ENCODE peak calls at places on chromosomes 13 and 19, in eight cellular contexts. One of them, this sample, is unnamed.

GRCh38 chr13:34347784-34348573 is 530.0 kb downstream of the RFC3 start:
- DNase-seq in GM12878: no peak
- DNase-seq in psoas muscle: no peak
- DNase-seq in neural progenitor cell: no peak
- DNase-seq in WERI-Rb-1: no peak
- DNase-seq in heart right ventricle: no peak
- DNase-seq in transverse colon: peak; percentile 21
- DNase-seq in fibroblast of lung: no peak
- DNase-seq in this sample: peak; percentile 83

GRCh38 chr19:8640402-8641004 is 10.1 kb downstream of the NFILZ start:
- DNase-seq in GM12878: no peak
- DNase-seq in psoas muscle: peak; percentile 68
- DNase-seq in neural progenitor cell: no peak
- DNase-seq in WERI-Rb-1: no peak
- DNase-seq in heart right ventricle: no peak
- DNase-seq in transverse colon: peak; percentile 36
- DNase-seq in fibroblast of lung: no peak
- DNase-seq in this sample: no peak

GRCh38 chr13:111079375-111079774 is 35.7 kb upstream of the ARHGEF7 start:
- DNase-seq in GM12878: no peak
- DNase-seq in psoas muscle: no peak
- DNase-seq in neural progenitor cell: no peak
- DNase-seq in WERI-Rb-1: no peak
- DNase-seq in heart right ventricle: no peak
- DNase-seq in transverse colon: no peak
- DNase-seq in fibroblast of lung: no peak
- DNase-seq in this sample: no peak

GRCh38 chr13:33260168-33261098 is 25.1 kb downstream of the STARD13 start:
- DNase-seq in GM12878: no peak
- DNase-seq in psoas muscle: no peak
- DNase-seq in neural progenitor cell: no peak
- DNase-seq in WERI-Rb-1: no peak
- DNase-seq in heart right ventricle: no peak
- DNase-seq in transverse colon: no peak
- DNase-seq in fibroblast of lung: peak; percentile 76
- DNase-seq in this sample: no peak

GRCh38 chr13:96052655-96053002 is 572 bp downstream of the UGGT2 start:
- DNase-seq in GM12878: peak; percentile 28
- DNase-seq in psoas muscle: no peak
- DNase-seq in neural progenitor cell: no peak
- DNase-seq in WERI-Rb-1: no peak
- DNase-seq in heart right ventricle: no peak
- DNase-seq in transverse colon: no peak
- DNase-seq in fibroblast of lung: peak; percentile 75
- DNase-seq in this sample: peak; percentile 83

GRCh38 chr13:43878897-43879322 is 630 bp downstream of the CCDC122 start:
- DNase-seq in GM12878: peak; percentile 13
- DNase-seq in psoas muscle: peak; percentile 88
- DNase-seq in neural progenitor cell: peak; percentile 71
- DNase-seq in WERI-Rb-1: peak; percentile 24
- DNase-seq in heart right ventricle: peak; percentile 70
- DNase-seq in transverse colon: peak; percentile 77
- DNase-seq in fibroblast of lung: peak; percentile 72
- DNase-seq in this sample: peak; percentile 46

GRCh38 chr19:18503337-18503970 is 18.4 kb downstream of the ELL start:
- DNase-seq in GM12878: no peak
- DNase-seq in psoas muscle: peak; percentile 75
- DNase-seq in neural progenitor cell: no peak
- DNase-seq in WERI-Rb-1: no peak
- DNase-seq in heart right ventricle: no peak
- DNase-seq in transverse colon: no peak
- DNase-seq in fibroblast of lung: no peak
- DNase-seq in this sample: no peak

GRCh38 chr13:33676700-33677048 is 141.3 kb upstream of the RFC3 start:
- DNase-seq in GM12878: no peak
- DNase-seq in psoas muscle: peak; percentile 53
- DNase-seq in neural progenitor cell: no peak
- DNase-seq in WERI-Rb-1: peak; percentile 44
- DNase-seq in heart right ventricle: peak; percentile 64
- DNase-seq in transverse colon: peak; percentile 58
- DNase-seq in fibroblast of lung: peak; percentile 45
- DNase-seq in this sample: peak; percentile 66

GRCh38 chr13:81610613-81611012 is 1269.7 kb upstream of the SPRY2 start:
- DNase-seq in GM12878: no peak
- DNase-seq in psoas muscle: no peak
- DNase-seq in neural progenitor cell: no peak
- DNase-seq in WERI-Rb-1: no peak
- DNase-seq in heart right ventricle: no peak
- DNase-seq in transverse colon: no peak
- DNase-seq in fibroblast of lung: no peak
- DNase-seq in this sample: no peak

GRCh38 chr19:1747285-1748114 is 5.8 kb upstream of the ONECUT3 start:
- DNase-seq in GM12878: no peak
- DNase-seq in psoas muscle: no peak
- DNase-seq in neural progenitor cell: peak; percentile 53
- DNase-seq in WERI-Rb-1: no peak
- DNase-seq in heart right ventricle: no peak
- DNase-seq in transverse colon: no peak
- DNase-seq in fibroblast of lung: peak; percentile 55
- DNase-seq in this sample: peak; percentile 96

GRCh38 chr13:49610176-49610575 is 18.1 kb upstream of the ARL11 start:
- DNase-seq in GM12878: no peak
- DNase-seq in psoas muscle: no peak
- DNase-seq in neural progenitor cell: no peak
- DNase-seq in WERI-Rb-1: peak; percentile 63
- DNase-seq in heart right ventricle: no peak
- DNase-seq in transverse colon: no peak
- DNase-seq in fibroblast of lung: no peak
- DNase-seq in this sample: no peak

GRCh38 chr19:3981736-3982681 is 3.3 kb downstream of the EEF2 start:
- DNase-seq in GM12878: no peak
- DNase-seq in psoas muscle: no peak
- DNase-seq in neural progenitor cell: no peak
- DNase-seq in WERI-Rb-1: no peak
- DNase-seq in heart right ventricle: no peak
- DNase-seq in transverse colon: no peak
- DNase-seq in fibroblast of lung: no peak
- DNase-seq in this sample: no peak

GRCh38 chr19:35518313-35518712 is 4.9 kb upstream of the DMKN start:
- DNase-seq in GM12878: no peak
- DNase-seq in psoas muscle: no peak
- DNase-seq in neural progenitor cell: no peak
- DNase-seq in WERI-Rb-1: no peak
- DNase-seq in heart right ventricle: no peak
- DNase-seq in transverse colon: no peak
- DNase-seq in fibroblast of lung: peak; percentile 92
- DNase-seq in this sample: peak; percentile 93

GRCh38 chr13:102033719-102034446 is 368.0 kb downstream of the FGF14 start:
- DNase-seq in GM12878: no peak
- DNase-seq in psoas muscle: no peak
- DNase-seq in neural progenitor cell: peak; percentile 56
- DNase-seq in WERI-Rb-1: no peak
- DNase-seq in heart right ventricle: no peak
- DNase-seq in transverse colon: no peak
- DNase-seq in fibroblast of lung: no peak
- DNase-seq in this sample: no peak

GRCh38 chr19:325937-326565 is 18.5 kb downstream of the MIER2 start:
- DNase-seq in GM12878: no peak
- DNase-seq in psoas muscle: no peak
- DNase-seq in neural progenitor cell: no peak
- DNase-seq in WERI-Rb-1: no peak
- DNase-seq in heart right ventricle: no peak
- DNase-seq in transverse colon: no peak
- DNase-seq in fibroblast of lung: no peak
- DNase-seq in this sample: no peak

GRCh38 chr13:74197686-74198085 is 63.5 kb upstream of the KLF12 start:
- DNase-seq in GM12878: no peak
- DNase-seq in psoas muscle: no peak
- DNase-seq in neural progenitor cell: no peak
- DNase-seq in WERI-Rb-1: no peak
- DNase-seq in heart right ventricle: no peak
- DNase-seq in transverse colon: no peak
- DNase-seq in fibroblast of lung: no peak
- DNase-seq in this sample: no peak

GRCh38 chr19:7376151-7376852 is 27.6 kb downstream of the ARHGEF18 start:
- DNase-seq in GM12878: no peak
- DNase-seq in psoas muscle: no peak
- DNase-seq in neural progenitor cell: peak; percentile 44
- DNase-seq in WERI-Rb-1: no peak
- DNase-seq in heart right ventricle: no peak
- DNase-seq in transverse colon: no peak
- DNase-seq in fibroblast of lung: no peak
- DNase-seq in this sample: peak; percentile 30

GRCh38 chr13:50131998-50132936 is 117.0 kb downstream of the KCNRG start:
- DNase-seq in GM12878: no peak
- DNase-seq in psoas muscle: no peak
- DNase-seq in neural progenitor cell: peak; percentile 75
- DNase-seq in WERI-Rb-1: no peak
- DNase-seq in heart right ventricle: no peak
- DNase-seq in transverse colon: no peak
- DNase-seq in fibroblast of lung: peak; percentile 28
- DNase-seq in this sample: no peak

GRCh38 chr13:33606692-33607091 is 211.3 kb upstream of the RFC3 start:
- DNase-seq in GM12878: no peak
- DNase-seq in psoas muscle: no peak
- DNase-seq in neural progenitor cell: peak; percentile 79
- DNase-seq in WERI-Rb-1: peak; percentile 40
- DNase-seq in heart right ventricle: no peak
- DNase-seq in transverse colon: no peak
- DNase-seq in fibroblast of lung: peak; percentile 20
- DNase-seq in this sample: no peak

GRCh38 chr19:49985926-49986325 is 25.0 kb upstream of the SIGLEC11 start:
- DNase-seq in GM12878: no peak
- DNase-seq in psoas muscle: no peak
- DNase-seq in neural progenitor cell: no peak
- DNase-seq in WERI-Rb-1: no peak
- DNase-seq in heart right ventricle: no peak
- DNase-seq in transverse colon: no peak
- DNase-seq in fibroblast of lung: no peak
- DNase-seq in this sample: no peak

GRCh38 chr19:29524201-29524911 is 1.4 kb upstream of the VSTM2B start:
- DNase-seq in GM12878: no peak
- DNase-seq in psoas muscle: peak; percentile 39
- DNase-seq in neural progenitor cell: peak; percentile 74
- DNase-seq in WERI-Rb-1: no peak
- DNase-seq in heart right ventricle: no peak
- DNase-seq in transverse colon: no peak
- DNase-seq in fibroblast of lung: no peak
- DNase-seq in this sample: no peak

GRCh38 chr19:5624154-5624663 is 1.3 kb downstream of the SAFB start:
- DNase-seq in GM12878: no peak
- DNase-seq in psoas muscle: peak; percentile 71
- DNase-seq in neural progenitor cell: peak; percentile 39
- DNase-seq in WERI-Rb-1: no peak
- DNase-seq in heart right ventricle: peak; percentile 22
- DNase-seq in transverse colon: peak; percentile 44
- DNase-seq in fibroblast of lung: peak; percentile 59
- DNase-seq in this sample: peak; percentile 20

GRCh38 chr19:661427-662196 is 1.4 kb downstream of the RNF126 start:
- DNase-seq in GM12878: no peak
- DNase-seq in psoas muscle: no peak
- DNase-seq in neural progenitor cell: no peak
- DNase-seq in WERI-Rb-1: no peak
- DNase-seq in heart right ventricle: no peak
- DNase-seq in transverse colon: peak; percentile 71
- DNase-seq in fibroblast of lung: no peak
- DNase-seq in this sample: no peak

GRCh38 chr19:2775556-2776430 is 7.3 kb downstream of the SGTA start:
- DNase-seq in GM12878: no peak
- DNase-seq in psoas muscle: peak; percentile 70
- DNase-seq in neural progenitor cell: no peak
- DNase-seq in WERI-Rb-1: no peak
- DNase-seq in heart right ventricle: peak; percentile 85
- DNase-seq in transverse colon: peak; percentile 71
- DNase-seq in fibroblast of lung: peak; percentile 36
- DNase-seq in this sample: no peak
- H3K4me3 ChIP-seq in GM12878: no peak overlapping the region
- H3K4me3 ChIP-seq in psoas muscle: peak overlapping the region; percentile 43
- H3K4me3 ChIP-seq in neural progenitor cell: no peak overlapping the region
- H3K4me3 ChIP-seq in WERI-Rb-1: no peak overlapping the region
- H3K4me3 ChIP-seq in heart right ventricle: peak overlapping the region; percentile 42
- H3K4me3 ChIP-seq in transverse colon: no peak overlapping the region
- H3K4me3 ChIP-seq in fibroblast of lung: no peak overlapping the region
- H3K4me3 ChIP-seq in this sample: no peak overlapping the region

GRCh38 chr19:15280915-15281683 is 48.9 kb upstream of the EPHX3 start:
- DNase-seq in GM12878: no peak
- DNase-seq in psoas muscle: peak; percentile 95
- DNase-seq in neural progenitor cell: peak; percentile 96
- DNase-seq in WERI-Rb-1: peak; percentile 96
- DNase-seq in heart right ventricle: peak; percentile 83
- DNase-seq in transverse colon: peak; percentile 69
- DNase-seq in fibroblast of lung: peak; percentile 91
- DNase-seq in this sample: peak; percentile 67
- TF ChIP-seq CTCF in GM12878: no peak
- TF ChIP-seq CTCF in psoas muscle: no peak
- TF ChIP-seq CTCF in neural progenitor cell: peak; percentile 43
- TF ChIP-seq CTCF in WERI-Rb-1: peak; percentile 68
- TF ChIP-seq CTCF in heart right ventricle: peak; percentile 39
- TF ChIP-seq CTCF in transverse colon: no peak
- TF ChIP-seq CTCF in fibroblast of lung: peak; percentile 21
- TF ChIP-seq CTCF in this sample: peak; percentile 53

GRCh38 chr19:17158584-17158983 is 56.6 kb upstream of the USE1 start:
- DNase-seq in GM12878: no peak
- DNase-seq in psoas muscle: no peak
- DNase-seq in neural progenitor cell: no peak
- DNase-seq in WERI-Rb-1: no peak
- DNase-seq in heart right ventricle: no peak
- DNase-seq in transverse colon: no peak
- DNase-seq in fibroblast of lung: no peak
- DNase-seq in this sample: no peak

GRCh38 chr19:17156296-17156946 is 58.7 kb upstream of the USE1 start:
- DNase-seq in GM12878: no peak
- DNase-seq in psoas muscle: no peak
- DNase-seq in neural progenitor cell: no peak
- DNase-seq in WERI-Rb-1: no peak
- DNase-seq in heart right ventricle: no peak
- DNase-seq in transverse colon: no peak
- DNase-seq in fibroblast of lung: no peak
- DNase-seq in this sample: no peak

GRCh38 chr19:17156947-17157302 is 58.2 kb upstream of the USE1 start:
- DNase-seq in GM12878: no peak
- DNase-seq in psoas muscle: no peak
- DNase-seq in neural progenitor cell: no peak
- DNase-seq in WERI-Rb-1: no peak
- DNase-seq in heart right ventricle: no peak
- DNase-seq in transverse colon: no peak
- DNase-seq in fibroblast of lung: no peak
- DNase-seq in this sample: no peak

GRCh38 chr19:17153996-17154395 is 61.2 kb upstream of the USE1 start:
- DNase-seq in GM12878: no peak
- DNase-seq in psoas muscle: no peak
- DNase-seq in neural progenitor cell: no peak
- DNase-seq in WERI-Rb-1: no peak
- DNase-seq in heart right ventricle: no peak
- DNase-seq in transverse colon: no peak
- DNase-seq in fibroblast of lung: no peak
- DNase-seq in this sample: no peak

GRCh38 chr19:17155251-17155650 is 59.9 kb upstream of the USE1 start:
- DNase-seq in GM12878: no peak
- DNase-seq in psoas muscle: no peak
- DNase-seq in neural progenitor cell: no peak
- DNase-seq in WERI-Rb-1: no peak
- DNase-seq in heart right ventricle: no peak
- DNase-seq in transverse colon: no peak
- DNase-seq in fibroblast of lung: no peak
- DNase-seq in this sample: no peak
- H3K36me3 ChIP-seq in GM12878: peaks cover 34% of the 10 kb centered on the region
- H3K36me3 ChIP-seq in psoas muscle: peaks cover 4% of the 10 kb centered on the region
- H3K36me3 ChIP-seq in neural progenitor cell: no peaks in the 10 kb centered on the region
- H3K36me3 ChIP-seq in WERI-Rb-1: peaks cover 64% of the 10 kb centered on the region
- H3K36me3 ChIP-seq in heart right ventricle: peaks cover 93% of the 10 kb centered on the region
- H3K36me3 ChIP-seq in transverse colon: no peaks in the 10 kb centered on the region
- H3K36me3 ChIP-seq in fibroblast of lung: peaks cover 19% of the 10 kb centered on the region
- H3K36me3 ChIP-seq in this sample: peaks cover 22% of the 10 kb centered on the region

GRCh38 chr19:46633130-46633529 is 2.9 kb downstream of the GNG8 start:
- DNase-seq in GM12878: no peak
- DNase-seq in psoas muscle: no peak
- DNase-seq in neural progenitor cell: no peak
- DNase-seq in WERI-Rb-1: no peak
- DNase-seq in heart right ventricle: no peak
- DNase-seq in transverse colon: no peak
- DNase-seq in fibroblast of lung: no peak
- DNase-seq in this sample: no peak
- H3K4me3 ChIP-seq in GM12878: no peak overlapping the region
- H3K4me3 ChIP-seq in psoas muscle: no peak overlapping the region
- H3K4me3 ChIP-seq in neural progenitor cell: no peak overlapping the region
- H3K4me3 ChIP-seq in WERI-Rb-1: no peak overlapping the region
- H3K4me3 ChIP-seq in heart right ventricle: no peak overlapping the region
- H3K4me3 ChIP-seq in transverse colon: no peak overlapping the region
- H3K4me3 ChIP-seq in fibroblast of lung: no peak overlapping the region
- H3K4me3 ChIP-seq in this sample: no peak overlapping the region